ENCODE peak calls at places on chromosomes 5 and 9, in four cellular contexts. K is CD8-positive, alpha-beta T cell; H is gastrocnemius medialis; B is left lung. O is an unnamed sample. For H3K4me1, the result is how much of the 10 kb centered on the place peaks cover.

GRCh38 chr5:132225165-132226032 is 2.3 kb downstream of the P4HA2 start:
- ATAC-seq in H (no peak), K (peak), B (peak), O (peak)

GRCh38 chr5:45750574-45750973 is 54.4 kb upstream of the HCN1 start:
- ATAC-seq in B (no peak), K (no peak), H (no peak), O (no peak)

GRCh38 chr9:91771027-91771426 is 179.0 kb downstream of the ROR2 start:
- ATAC-seq in K (no peak), B (peak), H (no peak), O (peak)

GRCh38 chr5:56717253-56717987 is 97.9 kb upstream of the MAP3K1 start:
- ATAC-seq in H (no peak), K (no peak), B (peak), O (no peak)

GRCh38 chr5:159341145-159341544 is 10.9 kb upstream of the IL12B start:
- ATAC-seq in B (no peak), H (no peak), K (no peak), O (no peak)

GRCh38 chr5:160643588-160643987 is 208.4 kb downstream of the ATP10B start:
- ATAC-seq in K (no peak), B (no peak), H (no peak), O (no peak)

GRCh38 chr9:135971892-135972291 is 10.7 kb upstream of the UBAC1 start:
- ATAC-seq in K (peak), B (peak), H (no peak), O (no peak)

GRCh38 chr5:776862-777711 is 7.4 kb downstream of the ZDHHC11B start:
- ATAC-seq in K (no peak), B (peak), H (no peak), O (no peak)

GRCh38 chr5:175516933-175517823 is 38.8 kb downstream of the SFXN1 start:
- ATAC-seq in K (no peak), B (no peak), H (no peak), O (no peak)

GRCh38 chr5:149470942-149471341 is 80.3 kb downstream of the CSNK1A1 start:
- ATAC-seq in B (no peak), H (no peak), K (no peak), O (no peak)

GRCh38 chr9:83965350-83966208 is 14.4 kb downstream of the HNRNPK start:
- ATAC-seq in K (peak), B (no peak), H (peak), O (peak)

GRCh38 chr5:140336388-140336787 is 10.0 kb downstream of the HBEGF start:
- ATAC-seq in B (peak), K (no peak), H (peak), O (peak)

GRCh38 chr5:936149-937144 is 43.8 kb downstream of the TRIP13 start:
- ATAC-seq in H (no peak), B (no peak), K (no peak), O (no peak)

GRCh38 chr5:68455216-68455615 is 239.7 kb downstream of the PIK3R1 start:
- ATAC-seq in K (no peak), B (no peak), H (no peak), O (no peak)

DNA sequence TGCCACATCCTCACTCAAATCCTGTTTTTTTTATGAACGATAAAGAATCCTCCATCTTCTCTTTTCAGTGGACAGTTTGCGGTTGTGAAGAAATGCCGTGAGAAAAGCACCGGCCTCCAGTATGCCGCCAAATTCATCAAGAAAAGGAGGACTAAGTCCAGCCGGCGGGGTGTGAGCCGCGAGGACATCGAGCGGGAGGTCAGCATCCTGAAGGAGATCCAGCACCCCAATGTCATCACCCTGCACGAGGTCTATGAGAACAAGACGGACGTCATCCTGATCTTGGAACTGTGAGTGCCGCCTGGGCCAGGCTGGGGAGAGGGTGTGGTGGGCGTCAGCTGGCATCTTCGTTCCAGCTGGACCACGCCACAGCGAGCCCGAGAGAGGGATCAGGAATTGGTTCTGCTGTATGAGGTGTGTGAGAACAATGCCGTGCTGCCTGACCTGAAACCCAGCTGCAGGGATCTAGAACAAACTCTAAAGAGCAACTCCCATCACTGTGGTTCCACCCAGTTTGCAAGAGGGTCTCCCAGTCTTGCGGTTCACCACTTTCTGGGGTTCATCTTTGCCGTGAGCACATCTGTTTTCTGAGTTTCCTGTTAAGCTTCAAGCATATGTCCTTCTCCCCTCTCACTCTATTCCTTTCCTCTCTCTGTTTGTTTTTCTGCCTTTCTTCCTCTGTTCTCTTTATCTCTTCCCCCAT is 107.4 kb downstream of the DAPK1 start:
- ATAC-seq in H (no peak), K (no peak), B (no peak), O (no peak)
- H3K4me1 ChIP-seq in H (under half), K (under half), B (half or more), O (under half)

GRCh38 chr9:116000748-116001329 is 152.8 kb upstream of the PAPPA start:
- ATAC-seq in H (peak), K (no peak), B (peak), O (peak)
- TF ChIP-seq CTCF in H (peak), K (no peak), B (peak), O (peak)

GRCh38 chr9:127778280-127779135 is at the start of gene SH2D3C:
- ATAC-seq in B (peak), K (peak), H (no peak), O (no peak)

GRCh38 chr9:127777368-127777960 is 1.0 kb downstream of the SH2D3C start:
- ATAC-seq in H (no peak), K (no peak), B (no peak), O (no peak)

GRCh38 chr9:127773981-127774380 is 4.5 kb downstream of the SH2D3C start:
- ATAC-seq in K (no peak), H (no peak), B (no peak), O (no peak)

GRCh38 chr9:127776919-127777280 is 1.6 kb downstream of the SH2D3C start:
- ATAC-seq in H (no peak), K (no peak), B (no peak), O (no peak)

DNA sequence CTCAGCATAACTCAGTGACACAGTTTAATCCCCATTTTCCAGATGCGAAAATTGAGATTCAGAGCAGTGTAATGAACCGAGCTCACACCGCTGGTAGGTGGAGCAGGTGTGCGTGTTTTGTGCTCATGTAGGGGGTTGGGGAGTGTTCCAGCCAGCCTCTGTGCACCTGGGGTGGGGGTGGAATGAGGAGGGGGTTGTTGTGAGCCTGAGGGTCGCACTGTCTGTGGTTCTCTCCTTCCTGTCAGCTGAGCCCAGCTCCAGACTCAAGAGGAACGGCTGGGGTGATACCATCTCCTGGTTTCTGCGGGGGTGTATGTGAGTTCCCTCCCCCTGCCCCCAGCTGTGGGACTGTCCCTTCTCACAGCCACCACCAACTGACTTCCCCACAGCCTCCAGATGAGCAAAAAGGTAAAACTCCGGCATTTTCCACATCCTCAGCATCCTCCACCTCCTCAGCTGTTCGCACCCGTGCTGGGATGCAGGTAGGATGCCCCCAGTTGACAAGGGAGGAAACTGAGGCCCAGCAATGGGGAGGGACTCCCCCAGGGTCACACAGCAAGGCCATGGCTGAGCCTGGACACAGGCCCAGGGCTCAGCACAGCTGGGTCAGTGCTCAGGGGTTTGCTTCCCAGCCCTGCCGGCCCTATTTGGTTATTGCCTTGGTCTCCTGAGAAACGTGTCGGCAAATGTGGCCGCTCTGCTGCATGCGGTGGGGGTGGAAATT is 2.1 kb downstream of the SH2D3C start:
- ATAC-seq in H (no peak), K (peak), B (peak), O (no peak)
- H3K4me1 ChIP-seq in H (under half), K (half or more), B (half or more), O (under half)

GRCh38 chr5:39151731-39152130 is 67.6 kb downstream of the FYB1 start:
- ATAC-seq in B (no peak), H (no peak), K (no peak), O (no peak)

GRCh38 chr5:39149966-39150365 is 69.4 kb downstream of the FYB1 start:
- ATAC-seq in K (no peak), B (no peak), H (no peak), O (no peak)

GRCh38 chr5:39146831-39147540 is 72.4 kb downstream of the FYB1 start:
- ATAC-seq in H (no peak), K (no peak), B (no peak), O (no peak)

DNA sequence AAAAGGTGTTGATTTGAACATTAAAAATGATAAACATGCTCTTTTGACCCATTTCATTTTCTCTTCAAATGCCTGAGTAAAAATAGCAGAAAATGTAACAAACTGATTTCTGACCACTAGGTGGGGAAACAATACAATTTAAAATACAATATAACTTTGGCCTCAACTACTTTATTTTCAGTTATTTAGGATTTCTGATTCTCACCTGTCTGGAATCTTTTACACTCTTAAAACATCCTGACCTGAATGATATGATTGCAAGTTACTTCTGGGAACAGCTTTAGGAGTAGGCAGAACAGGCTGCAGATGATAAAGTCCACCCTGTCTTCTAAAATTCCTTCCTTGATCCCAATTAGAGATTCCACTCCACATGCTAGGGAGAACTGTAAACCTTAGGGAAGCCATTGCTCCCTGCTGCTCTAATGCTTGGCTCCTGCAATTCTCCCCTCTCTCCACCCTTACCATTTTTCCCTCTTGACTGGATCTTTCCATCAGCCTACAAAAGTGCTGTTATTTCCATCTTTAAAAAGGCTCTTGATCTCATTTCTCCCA is 70.3 kb downstream of the FYB1 start:
- ATAC-seq in B (no peak), K (peak), H (no peak), O (no peak)
- TF ChIP-seq CTCF in B (no peak), K (peak), H (no peak), O (no peak)